ENCODE peak calls at places on chromosomes 4 and X, in five cellular contexts. T is CD4-positive, alpha-beta T cell; E is heart right ventricle; U is A549; L is H9. W is an unnamed sample.

GRCh38 chr4:24979554-24979953 is 51.2 kb downstream of the LGI2 start:
- DNase-seq in T (no peak), E (no peak), U (no peak), L (peak; percentile 5), W (no peak)

GRCh38 chrX:106952988-106953387 is 32.8 kb downstream of the CLDN2 start:
- DNase-seq in T (no peak), E (no peak), U (peak; percentile 32), L (no peak), W (no peak)

GRCh38 chr4:162503868-162504267 is 340.1 kb upstream of the FSTL5 start:
- DNase-seq in T (no peak), E (no peak), U (no peak), L (no peak), W (no peak)

GRCh38 chr4:83285022-83285387 is 407 bp upstream of the COQ2 start:
- DNase-seq in T (peak; percentile 8), E (no peak), U (peak; percentile 54), L (no peak), W (peak; percentile 46)

GRCh38 chrX:11367609-11368430 is 74.6 kb downstream of the AMELX start:
- DNase-seq in T (no peak), E (no peak), U (no peak), L (no peak), W (no peak)

GRCh38 chr4:76694056-76694455 is 203.9 kb downstream of the SOWAHB start:
- DNase-seq in T (no peak), E (no peak), U (peak; percentile 38), L (no peak), W (no peak)

GRCh38 chr4:98691588-98691987 is 33.2 kb upstream of the TSPAN5 start:
- DNase-seq in T (no peak), E (no peak), U (no peak), L (no peak), W (no peak)

GRCh38 chr4:118920247-118920646 is 31.6 kb downstream of the SYNPO2 start:
- DNase-seq in T (no peak), E (no peak), U (no peak), L (no peak), W (no peak)

GRCh38 chr4:113447061-113447460 is 314.5 kb downstream of the CAMK2D start:
- DNase-seq in T (no peak), E (no peak), U (no peak), L (no peak), W (no peak)

GRCh38 chr4:113445286-113445685 is 316.3 kb downstream of the CAMK2D start:
- DNase-seq in T (no peak), E (peak; percentile 24), U (peak; percentile 23), L (no peak), W (no peak)

GRCh38 chr4:113442821-113443220 is 318.7 kb downstream of the CAMK2D start:
- DNase-seq in T (no peak), E (no peak), U (no peak), L (no peak), W (no peak)

GRCh38 chr4:113446019-113446418 is 315.5 kb downstream of the CAMK2D start:
- DNase-seq in T (no peak), E (no peak), U (peak; percentile 44), L (no peak), W (no peak)

DNA sequence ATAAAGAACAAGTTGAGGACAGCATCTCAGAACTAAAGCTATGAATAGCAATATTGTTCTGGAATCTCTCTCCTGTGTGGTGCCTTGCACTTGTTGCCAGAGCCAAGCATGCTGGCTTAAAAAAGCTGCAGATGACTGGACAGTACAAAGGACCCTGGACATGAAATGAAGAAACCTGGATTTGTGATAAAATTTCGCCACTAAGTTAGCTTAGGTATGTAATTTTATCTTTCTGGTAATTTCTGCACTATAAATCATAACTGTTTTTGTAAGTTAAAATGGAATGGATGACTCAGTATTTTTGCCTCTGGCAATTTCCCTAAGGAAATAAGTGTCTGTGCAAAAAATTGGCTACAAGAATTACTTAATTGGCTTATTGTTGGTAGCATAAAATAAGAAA is 317.2 kb downstream of the CAMK2D start:
- DNase-seq in T (no peak), E (no peak), U (no peak), L (no peak), W (no peak)
- H3K27ac ChIP-seq in T (no peak overlapping the region), E (peak overlapping the region; percentile 67), U (no peak overlapping the region), L (no peak overlapping the region), W (no peak overlapping the region)

GRCh38 chr4:6449746-6450369 is 22.6 kb downstream of the PPP2R2C start:
- DNase-seq in T (no peak), E (no peak), U (no peak), L (no peak), W (no peak)

GRCh38 chr4:6447561-6448290 is 24.7 kb downstream of the PPP2R2C start:
- DNase-seq in T (no peak), E (no peak), U (no peak), L (no peak), W (no peak)

GRCh38 chr4:6450709-6451108 is 21.7 kb downstream of the PPP2R2C start:
- DNase-seq in T (no peak), E (no peak), U (no peak), L (no peak), W (no peak)

GRCh38 chr4:6448476-6449170 is 23.8 kb downstream of the PPP2R2C start:
- DNase-seq in T (no peak), E (no peak), U (no peak), L (no peak), W (no peak)

GRCh38 chr4:6449335-6449734 is 23.1 kb downstream of the PPP2R2C start:
- DNase-seq in T (no peak), E (no peak), U (no peak), L (no peak), W (no peak)
- H3K27ac ChIP-seq in T (no peak overlapping the region), E (no peak overlapping the region), U (no peak overlapping the region), L (no peak overlapping the region), W (no peak overlapping the region)

GRCh38 chr4:74654230-74654681 is 140.1 kb downstream of the BTC start:
- DNase-seq in T (no peak), E (no peak), U (peak; percentile 99), L (no peak), W (no peak)

GRCh38 chr4:74656596-74656995 is 137.7 kb downstream of the BTC start:
- DNase-seq in T (no peak), E (no peak), U (no peak), L (no peak), W (no peak)

GRCh38 chr4:74651198-74651597 is 143.1 kb downstream of the BTC start:
- DNase-seq in T (no peak), E (no peak), U (no peak), L (no peak), W (no peak)

GRCh38 chr4:74649193-74649592 is 145.1 kb downstream of the BTC start:
- DNase-seq in T (no peak), E (no peak), U (peak; percentile 56), L (no peak), W (no peak)

GRCh38 chr4:74653331-74654229 is 140.7 kb downstream of the BTC start:
- DNase-seq in T (no peak), E (no peak), U (no peak), L (no peak), W (no peak)
- H3K27ac ChIP-seq in T (no peak overlapping the region), E (no peak overlapping the region), U (peak overlapping the region; percentile 99), L (no peak overlapping the region), W (no peak overlapping the region)

DNA sequence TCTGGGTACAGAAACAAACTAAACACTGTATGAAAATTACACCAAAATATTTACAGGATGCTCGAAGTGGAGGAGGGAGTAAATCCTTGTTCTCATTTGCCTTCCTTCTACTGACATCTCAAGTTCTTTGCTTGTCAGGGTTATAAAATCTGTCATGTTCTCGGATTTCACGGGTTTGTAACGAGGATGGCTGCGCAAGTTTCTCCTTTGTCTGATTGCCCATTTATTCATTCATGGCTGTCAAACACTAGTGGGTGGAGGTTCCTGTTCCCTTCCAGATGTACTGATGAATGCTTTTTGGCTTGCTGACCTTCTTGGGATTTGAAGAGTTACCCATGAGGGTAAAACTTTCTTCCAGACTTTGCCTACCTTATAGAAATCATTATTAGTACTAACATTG is 206.9 kb downstream of the SPCS3 start:
- DNase-seq in T (no peak), E (no peak), U (no peak), L (no peak), W (no peak)
- H3K27ac ChIP-seq in T (no peak overlapping the region), E (peak overlapping the region; percentile 29), U (no peak overlapping the region), L (no peak overlapping the region), W (no peak overlapping the region)

GRCh38 chr4:158020734-158021346 is 152.0 kb downstream of the GASK1B start:
- DNase-seq in T (no peak), E (no peak), U (peak; percentile 51), L (no peak), W (no peak)
- H3K27ac ChIP-seq in T (no peak overlapping the region), E (peak overlapping the region; percentile 63), U (peak overlapping the region; percentile 67), L (no peak overlapping the region), W (no peak overlapping the region)

DNA sequence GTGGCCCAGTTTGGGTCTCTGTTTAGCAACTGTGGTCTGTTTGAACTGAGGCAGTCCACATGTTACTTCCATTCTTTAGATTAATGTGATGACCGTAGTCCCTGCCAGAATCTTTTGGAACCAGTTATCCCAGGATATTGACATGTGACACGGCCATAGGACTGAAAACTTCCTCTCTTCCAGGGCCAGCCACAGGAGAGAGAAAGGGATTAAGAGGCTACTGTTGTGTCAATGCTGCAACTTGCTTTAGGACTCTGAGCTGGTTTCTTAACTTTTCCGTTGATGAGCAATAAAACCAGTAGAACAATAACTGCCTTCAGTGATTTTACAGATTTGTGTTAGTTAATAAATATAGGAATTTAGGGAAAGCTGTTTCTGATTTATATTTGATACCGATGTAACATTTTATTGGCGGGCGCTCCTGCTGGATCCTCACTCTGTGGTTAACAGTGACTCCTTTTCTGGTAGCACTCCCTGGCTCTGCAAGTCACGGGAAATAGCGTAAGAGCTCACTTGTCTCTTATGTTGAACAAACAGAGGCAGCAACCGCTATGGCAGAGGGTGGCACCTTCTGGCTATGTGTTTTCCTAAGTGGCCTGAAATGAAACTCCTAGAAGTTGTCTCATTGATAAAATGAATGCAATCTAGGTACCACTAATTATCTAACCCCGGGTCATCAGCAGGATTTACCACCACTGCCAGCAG is 2.5 kb downstream of the TENM3 start:
- DNase-seq in T (no peak), E (no peak), U (no peak), L (no peak), W (no peak)
- H3K27ac ChIP-seq in T (no peak overlapping the region), E (no peak overlapping the region), U (peak overlapping the region; percentile 57), L (no peak overlapping the region), W (no peak overlapping the region)

GRCh38 chrX:154058207-154058997 is 38.7 kb upstream of the IRAK1 start:
- DNase-seq in T (no peak), E (no peak), U (no peak), L (no peak), W (no peak)

GRCh38 chrX:154057790-154058189 is 38.1 kb upstream of the IRAK1 start:
- DNase-seq in T (no peak), E (no peak), U (no peak), L (no peak), W (no peak)

GRCh38 chrX:154059231-154059630 is 38.3 kb downstream of the MECP2 start:
- DNase-seq in T (no peak), E (no peak), U (no peak), L (no peak), W (no peak)

GRCh38 chrX:154059729-154060245 is 37.7 kb downstream of the MECP2 start:
- DNase-seq in T (no peak), E (no peak), U (no peak), L (no peak), W (no peak)

GRCh38 chrX:154056739-154057367 is 37.2 kb upstream of the IRAK1 start:
- DNase-seq in T (no peak), E (no peak), U (peak; percentile 33), L (no peak), W (peak; percentile 43)
- H3K27ac ChIP-seq in T (peak overlapping the region; percentile 13), E (no peak overlapping the region), U (peak overlapping the region; percentile 53), L (no peak overlapping the region), W (no peak overlapping the region)

W was measured in CD4-positive, alpha-beta memory T cell.